ENCODE peak calls at places on chromosome 12, in eight cellular contexts. V, E, B, F, W, I, L and N are unnamed samples.

GRCh38 chr12:132275631-132276030 is 53.8 kb downstream of the GALNT9 start:
- DNase-seq in W (no peak), E (no peak), L (no peak), I (no peak), V (no peak), B (no peak), F (no peak), N (no peak)

GRCh38 chr12:68264864-68265256 is 11.5 kb upstream of the IL22 start:
- DNase-seq in B (peak), W (no peak), V (no peak), E (peak), L (no peak), I (no peak), F (no peak), N (no peak)

GRCh38 chr12:55019784-55020183 is at the start of gene NEUROD4:
- DNase-seq in V (no peak), I (peak), W (peak), F (peak), E (peak), B (peak), L (peak), N (peak)

GRCh38 chr12:104784592-104784991 is 173.5 kb downstream of the SLC41A2 start:
- DNase-seq in I (no peak), B (peak), F (no peak), V (no peak), W (no peak), L (no peak), E (no peak), N (no peak)

GRCh38 chr12:121838096-121838495 is 20.6 kb downstream of the HPD start:
- DNase-seq in F (no peak), B (no peak), L (no peak), W (no peak), V (no peak), E (no peak), I (no peak), N (no peak)

GRCh38 chr12:74626397-74626796 is 88.8 kb downstream of the ATXN7L3B start:
- DNase-seq in E (no peak), F (no peak), W (no peak), L (no peak), V (no peak), B (no peak), I (no peak), N (no peak)

GRCh38 chr12:33575346-33575745 is 135.7 kb upstream of the SYT10 start:
- DNase-seq in V (no peak), W (no peak), F (no peak), B (no peak), I (no peak), E (no peak), L (no peak), N (no peak)

GRCh38 chr12:124857921-124858461 is 5.7 kb downstream of the SCARB1 start:
- DNase-seq in B (no peak), E (no peak), F (no peak), I (no peak), L (no peak), W (no peak), V (no peak), N (no peak)

GRCh38 chr12:121334513-121335343 is 17.5 kb downstream of the ANAPC5 start:
- DNase-seq in L (peak), B (peak), W (peak), I (peak), V (no peak), E (peak), F (no peak), N (peak)

GRCh38 chr12:62603061-62603810 is 136.6 kb downstream of the MON2 start:
- DNase-seq in I (peak), V (peak), W (peak), L (peak), F (peak), E (peak), B (peak), N (peak)

GRCh38 chr12:92629349-92630065 is 73.3 kb upstream of the PLEKHG7 start:
- DNase-seq in L (no peak), W (no peak), V (no peak), E (no peak), F (no peak), B (peak), I (no peak), N (no peak)

GRCh38 chr12:124565071-124565491 is 2.3 kb downstream of the NCOR2 start:
- DNase-seq in E (no peak), V (no peak), B (no peak), I (no peak), W (no peak), F (no peak), L (no peak), N (no peak)

GRCh38 chr12:69284131-69284530 is 44.8 kb downstream of the CPSF6 start:
- DNase-seq in V (peak), W (peak), L (no peak), F (peak), E (peak), I (peak), B (peak), N (peak)

GRCh38 chr12:119804011-119804641 is 73.0 kb downstream of the CIT start:
- DNase-seq in I (peak), L (no peak), E (peak), F (peak), W (peak), B (peak), V (no peak), N (no peak)

GRCh38 chr12:104291867-104292524 is 11.5 kb upstream of the EID3 start:
- DNase-seq in F (no peak), L (no peak), E (no peak), B (no peak), I (no peak), W (no peak), V (no peak), N (no peak)

GRCh38 chr12:65827827-65828231 is 3.5 kb downstream of the HMGA2 start:
- DNase-seq in V (no peak), W (no peak), F (no peak), I (no peak), E (no peak), L (no peak), B (no peak), N (no peak)

GRCh38 chr12:55815473-55815872 is 2.1 kb downstream of the SARNP start:
- DNase-seq in E (no peak), B (no peak), W (no peak), I (no peak), L (no peak), F (no peak), V (no peak), N (no peak)

GRCh38 chr12:129772463-129773169 is 131.2 kb downstream of the TMEM132D start:
- DNase-seq in F (no peak), I (no peak), W (no peak), L (no peak), E (no peak), V (no peak), B (no peak), N (no peak)

GRCh38 chr12:2820432-2820831 is 8.0 kb downstream of the ITFG2 start:
- DNase-seq in W (no peak), L (no peak), E (no peak), F (no peak), V (no peak), B (no peak), I (no peak), N (no peak)

GRCh38 chr12:105907982-105908381 is 230.8 kb downstream of the NUAK1 start:
- DNase-seq in B (no peak), W (no peak), L (no peak), F (no peak), E (no peak), V (no peak), I (no peak), N (no peak)

GRCh38 chr12:80892597-80893445 is 44.9 kb downstream of the LIN7A start:
- DNase-seq in W (peak), I (peak), V (no peak), L (no peak), F (no peak), B (no peak), E (no peak), N (no peak)

GRCh38 chr12:70007687-70008086 is 182.7 kb downstream of the MYRFL start:
- DNase-seq in B (no peak), W (no peak), F (no peak), E (no peak), L (no peak), V (no peak), I (no peak), N (no peak)

GRCh38 chr12:93762912-93763311 is 85.7 kb downstream of the CRADD start:
- DNase-seq in I (no peak), E (no peak), W (no peak), L (no peak), F (no peak), B (no peak), V (no peak), N (no peak)

GRCh38 chr12:54853933-54854538 is at the start of gene MUCL1:
- DNase-seq in V (no peak), L (peak), F (peak), B (peak), E (peak), I (peak), W (peak), N (peak)

GRCh38 chr12:116336542-116337065 is 59.1 kb upstream of the MED13L start:
- DNase-seq in W (no peak), V (no peak), L (no peak), B (peak), E (peak), F (no peak), I (no peak), N (no peak)

GRCh38 chr12:89238593-89238992 is 113.7 kb downstream of the DUSP6 start:
- DNase-seq in W (no peak), I (no peak), V (no peak), L (no peak), B (no peak), E (no peak), F (no peak), N (no peak)

GRCh38 chr12:29516431-29516875 is 19.0 kb upstream of the OVCH1 start:
- DNase-seq in F (no peak), W (peak), E (peak), L (no peak), B (peak), V (no peak), I (no peak), N (no peak)

GRCh38 chr12:48189331-48190125 is 6.1 kb downstream of the CCDC184 start:
- DNase-seq in F (peak), B (peak), W (peak), V (no peak), I (peak), L (peak), E (peak), N (peak)

GRCh38 chr12:127052491-127053232 is 1214.3 kb upstream of the TMEM132C start:
- DNase-seq in L (no peak), F (no peak), W (peak), V (no peak), B (peak), I (no peak), E (no peak), N (no peak)

GRCh38 chr12:32450768-32451167 is 51.4 kb downstream of the FGD4 start:
- DNase-seq in E (no peak), B (no peak), W (no peak), F (no peak), V (no peak), L (no peak), I (no peak), N (peak)

GRCh38 chr12:47088021-47088944 is 8.5 kb upstream of the AMIGO2 start:
- DNase-seq in L (no peak), V (no peak), E (peak), I (no peak), B (peak), F (no peak), W (no peak), N (no peak)

GRCh38 chr12:47139010-47139681 is 59.4 kb upstream of the AMIGO2 start:
- DNase-seq in V (no peak), I (no peak), E (no peak), B (no peak), W (no peak), F (no peak), L (no peak), N (no peak)

GRCh38 chr12:27468241-27468640 is 21.7 kb downstream of the SMCO2 start:
- DNase-seq in B (no peak), E (no peak), W (no peak), V (no peak), I (no peak), L (no peak), F (no peak), N (peak)

GRCh38 chr12:122790393-122791075 is 16.2 kb downstream of the CCDC62 start:
- DNase-seq in I (no peak), B (peak), W (peak), E (peak), L (no peak), F (no peak), V (no peak), N (no peak)

GRCh38 chr12:91009319-91009950 is 4.7 kb upstream of the EPYC start:
- DNase-seq in W (no peak), F (no peak), B (peak), E (no peak), L (no peak), V (no peak), I (no peak), N (no peak)

GRCh38 chr12:112813836-112814235 is 22.3 kb downstream of the RPH3A start:
- DNase-seq in E (no peak), B (no peak), I (no peak), F (no peak), W (no peak), V (no peak), L (no peak), N (no peak)

GRCh38 chr12:121711925-121712461 is 559 bp upstream of the TMEM120B start:
- DNase-seq in E (no peak), I (no peak), F (peak), L (peak), V (no peak), B (no peak), W (no peak), N (peak)

GRCh38 chr12:122956028-122956427 is 10.2 kb downstream of the ABCB9 start:
- DNase-seq in V (no peak), I (no peak), L (no peak), E (no peak), F (no peak), B (no peak), W (no peak), N (no peak)